ENCODE peak calls at places on chromosomes 11 and 22, in eight cellular contexts. One of them, this sample, is unnamed.

GRCh38 chr11:118841469-118842222 is 42.0 kb upstream of the CXCR5 start:
- DNase-seq in AG08396: no peak
- DNase-seq in stimulated activated naive CD4-positive, alpha-beta T cell: no peak
- DNase-seq in neuronal stem cell: no peak
- DNase-seq in activated B cell treated with CpG ODN at 0.5 μM for 24 hours: peak
- DNase-seq in mesenteric fat pad: peak
- DNase-seq in fibroblast of the conjunctiva: no peak
- DNase-seq in CD8-positive, alpha-beta memory T cell: peak
- DNase-seq in this sample: peak

GRCh38 chr11:2582436-2582931 is 117.3 kb downstream of the KCNQ1OT1 start:
- DNase-seq in mesenteric fat pad: no peak
- DNase-seq in stimulated activated naive CD4-positive, alpha-beta T cell: no peak
- DNase-seq in fibroblast of the conjunctiva: no peak
- DNase-seq in AG08396: no peak
- DNase-seq in neuronal stem cell: no peak
- DNase-seq in activated B cell treated with CpG ODN at 0.5 μM for 24 hours: peak
- DNase-seq in CD8-positive, alpha-beta memory T cell: no peak
- DNase-seq in this sample: no peak

GRCh38 chr11:20097319-20098221 is 62.7 kb downstream of the DBX1 start:
- DNase-seq in mesenteric fat pad: no peak
- DNase-seq in stimulated activated naive CD4-positive, alpha-beta T cell: no peak
- DNase-seq in AG08396: peak
- DNase-seq in fibroblast of the conjunctiva: peak
- DNase-seq in neuronal stem cell: no peak
- DNase-seq in CD8-positive, alpha-beta memory T cell: no peak
- DNase-seq in activated B cell treated with CpG ODN at 0.5 μM for 24 hours: no peak
- DNase-seq in this sample: no peak

GRCh38 chr22:22976033-22976922 is 88.7 kb downstream of the IGLL5 start:
- DNase-seq in CD8-positive, alpha-beta memory T cell: no peak
- DNase-seq in fibroblast of the conjunctiva: no peak
- DNase-seq in mesenteric fat pad: no peak
- DNase-seq in neuronal stem cell: no peak
- DNase-seq in activated B cell treated with CpG ODN at 0.5 μM for 24 hours: no peak
- DNase-seq in AG08396: no peak
- DNase-seq in stimulated activated naive CD4-positive, alpha-beta T cell: no peak
- DNase-seq in this sample: no peak

GRCh38 chr11:12793506-12793905 is 119.3 kb downstream of the TEAD1 start:
- DNase-seq in activated B cell treated with CpG ODN at 0.5 μM for 24 hours: no peak
- DNase-seq in mesenteric fat pad: no peak
- DNase-seq in AG08396: no peak
- DNase-seq in stimulated activated naive CD4-positive, alpha-beta T cell: no peak
- DNase-seq in CD8-positive, alpha-beta memory T cell: no peak
- DNase-seq in fibroblast of the conjunctiva: no peak
- DNase-seq in neuronal stem cell: no peak
- DNase-seq in this sample: no peak

GRCh38 chr22:23385301-23386244 is 194.5 kb downstream of the IGLL1 start:
- DNase-seq in activated B cell treated with CpG ODN at 0.5 μM for 24 hours: peak
- DNase-seq in neuronal stem cell: peak
- DNase-seq in fibroblast of the conjunctiva: peak
- DNase-seq in AG08396: peak
- DNase-seq in mesenteric fat pad: peak
- DNase-seq in CD8-positive, alpha-beta memory T cell: peak
- DNase-seq in stimulated activated naive CD4-positive, alpha-beta T cell: peak
- DNase-seq in this sample: peak

GRCh38 chr11:12813371-12814225 is 139.4 kb downstream of the TEAD1 start:
- DNase-seq in stimulated activated naive CD4-positive, alpha-beta T cell: no peak
- DNase-seq in fibroblast of the conjunctiva: no peak
- DNase-seq in CD8-positive, alpha-beta memory T cell: no peak
- DNase-seq in activated B cell treated with CpG ODN at 0.5 μM for 24 hours: no peak
- DNase-seq in AG08396: peak
- DNase-seq in mesenteric fat pad: no peak
- DNase-seq in neuronal stem cell: no peak
- DNase-seq in this sample: no peak

GRCh38 chr11:64208796-64209562 is 2.5 kb downstream of the FERMT3 start:
- DNase-seq in CD8-positive, alpha-beta memory T cell: no peak
- DNase-seq in neuronal stem cell: no peak
- DNase-seq in mesenteric fat pad: no peak
- DNase-seq in activated B cell treated with CpG ODN at 0.5 μM for 24 hours: no peak
- DNase-seq in stimulated activated naive CD4-positive, alpha-beta T cell: no peak
- DNase-seq in AG08396: no peak
- DNase-seq in fibroblast of the conjunctiva: no peak
- DNase-seq in this sample: no peak

GRCh38 chr22:20002098-20002497 is 14.5 kb downstream of the ARVCF start:
- DNase-seq in activated B cell treated with CpG ODN at 0.5 μM for 24 hours: no peak
- DNase-seq in fibroblast of the conjunctiva: no peak
- DNase-seq in neuronal stem cell: no peak
- DNase-seq in CD8-positive, alpha-beta memory T cell: no peak
- DNase-seq in AG08396: no peak
- DNase-seq in stimulated activated naive CD4-positive, alpha-beta T cell: no peak
- DNase-seq in mesenteric fat pad: no peak
- DNase-seq in this sample: no peak

GRCh38 chr11:119378851-119379465 is 2.5 kb downstream of the USP2 start:
- DNase-seq in activated B cell treated with CpG ODN at 0.5 μM for 24 hours: no peak
- DNase-seq in CD8-positive, alpha-beta memory T cell: no peak
- DNase-seq in fibroblast of the conjunctiva: no peak
- DNase-seq in AG08396: peak
- DNase-seq in mesenteric fat pad: peak
- DNase-seq in neuronal stem cell: no peak
- DNase-seq in stimulated activated naive CD4-positive, alpha-beta T cell: no peak
- DNase-seq in this sample: no peak

GRCh38 chr11:64235427-64236161 is 1.2 kb downstream of the VEGFB start:
- DNase-seq in fibroblast of the conjunctiva: no peak
- DNase-seq in CD8-positive, alpha-beta memory T cell: no peak
- DNase-seq in stimulated activated naive CD4-positive, alpha-beta T cell: no peak
- DNase-seq in AG08396: no peak
- DNase-seq in neuronal stem cell: no peak
- DNase-seq in activated B cell treated with CpG ODN at 0.5 μM for 24 hours: no peak
- DNase-seq in mesenteric fat pad: no peak
- DNase-seq in this sample: no peak

GRCh38 chr22:19325296-19325950 is 33.9 kb upstream of the CLTCL1 start:
- DNase-seq in mesenteric fat pad: no peak
- DNase-seq in activated B cell treated with CpG ODN at 0.5 μM for 24 hours: no peak
- DNase-seq in neuronal stem cell: no peak
- DNase-seq in stimulated activated naive CD4-positive, alpha-beta T cell: no peak
- DNase-seq in CD8-positive, alpha-beta memory T cell: no peak
- DNase-seq in fibroblast of the conjunctiva: peak
- DNase-seq in AG08396: peak
- DNase-seq in this sample: no peak

GRCh38 chr11:104163100-104164027 is 583 bp downstream of the PDGFD start:
- DNase-seq in CD8-positive, alpha-beta memory T cell: no peak
- DNase-seq in neuronal stem cell: peak
- DNase-seq in mesenteric fat pad: no peak
- DNase-seq in fibroblast of the conjunctiva: no peak
- DNase-seq in stimulated activated naive CD4-positive, alpha-beta T cell: no peak
- DNase-seq in AG08396: peak
- DNase-seq in activated B cell treated with CpG ODN at 0.5 μM for 24 hours: no peak
- DNase-seq in this sample: no peak

GRCh38 chr11:134576286-134576685 is 164.2 kb upstream of the B3GAT1 start:
- DNase-seq in neuronal stem cell: no peak
- DNase-seq in activated B cell treated with CpG ODN at 0.5 μM for 24 hours: no peak
- DNase-seq in fibroblast of the conjunctiva: no peak
- DNase-seq in CD8-positive, alpha-beta memory T cell: no peak
- DNase-seq in mesenteric fat pad: peak
- DNase-seq in AG08396: no peak
- DNase-seq in stimulated activated naive CD4-positive, alpha-beta T cell: no peak
- DNase-seq in this sample: no peak

GRCh38 chr11:66800720-66801428 is 42.4 kb upstream of the RCE1 start:
- DNase-seq in fibroblast of the conjunctiva: no peak
- DNase-seq in mesenteric fat pad: no peak
- DNase-seq in stimulated activated naive CD4-positive, alpha-beta T cell: no peak
- DNase-seq in activated B cell treated with CpG ODN at 0.5 μM for 24 hours: no peak
- DNase-seq in CD8-positive, alpha-beta memory T cell: no peak
- DNase-seq in neuronal stem cell: no peak
- DNase-seq in AG08396: no peak
- DNase-seq in this sample: no peak

GRCh38 chr11:116193321-116194114 is 579.3 kb downstream of the BUD13 start:
- DNase-seq in stimulated activated naive CD4-positive, alpha-beta T cell: no peak
- DNase-seq in fibroblast of the conjunctiva: peak
- DNase-seq in activated B cell treated with CpG ODN at 0.5 μM for 24 hours: no peak
- DNase-seq in CD8-positive, alpha-beta memory T cell: no peak
- DNase-seq in AG08396: peak
- DNase-seq in mesenteric fat pad: no peak
- DNase-seq in neuronal stem cell: peak
- DNase-seq in this sample: no peak

GRCh38 chr22:25484498-25484897 is 80.0 kb upstream of the GRK3 start:
- DNase-seq in fibroblast of the conjunctiva: no peak
- DNase-seq in activated B cell treated with CpG ODN at 0.5 μM for 24 hours: no peak
- DNase-seq in neuronal stem cell: no peak
- DNase-seq in CD8-positive, alpha-beta memory T cell: no peak
- DNase-seq in mesenteric fat pad: no peak
- DNase-seq in stimulated activated naive CD4-positive, alpha-beta T cell: no peak
- DNase-seq in AG08396: no peak
- DNase-seq in this sample: no peak

GRCh38 chr11:47886096-47886495 is 37.9 kb upstream of the NUP160 start:
- DNase-seq in CD8-positive, alpha-beta memory T cell: no peak
- DNase-seq in neuronal stem cell: no peak
- DNase-seq in AG08396: peak
- DNase-seq in activated B cell treated with CpG ODN at 0.5 μM for 24 hours: no peak
- DNase-seq in mesenteric fat pad: peak
- DNase-seq in fibroblast of the conjunctiva: peak
- DNase-seq in stimulated activated naive CD4-positive, alpha-beta T cell: no peak
- DNase-seq in this sample: no peak

GRCh38 chr11:62444835-62445234 is 26.0 kb downstream of the SCGB1A1 start:
- DNase-seq in AG08396: no peak
- DNase-seq in mesenteric fat pad: no peak
- DNase-seq in fibroblast of the conjunctiva: no peak
- DNase-seq in activated B cell treated with CpG ODN at 0.5 μM for 24 hours: no peak
- DNase-seq in CD8-positive, alpha-beta memory T cell: no peak
- DNase-seq in neuronal stem cell: no peak
- DNase-seq in stimulated activated naive CD4-positive, alpha-beta T cell: no peak
- DNase-seq in this sample: no peak

GRCh38 chr11:34585870-34586654 is 34.8 kb upstream of the EHF start:
- DNase-seq in activated B cell treated with CpG ODN at 0.5 μM for 24 hours: peak
- DNase-seq in stimulated activated naive CD4-positive, alpha-beta T cell: no peak
- DNase-seq in CD8-positive, alpha-beta memory T cell: peak
- DNase-seq in neuronal stem cell: peak
- DNase-seq in mesenteric fat pad: no peak
- DNase-seq in AG08396: peak
- DNase-seq in fibroblast of the conjunctiva: peak
- DNase-seq in this sample: no peak

GRCh38 chr11:19777342-19778102 is 64.9 kb downstream of the NAV2 start:
- DNase-seq in CD8-positive, alpha-beta memory T cell: no peak
- DNase-seq in AG08396: peak
- DNase-seq in fibroblast of the conjunctiva: peak
- DNase-seq in mesenteric fat pad: no peak
- DNase-seq in neuronal stem cell: no peak
- DNase-seq in stimulated activated naive CD4-positive, alpha-beta T cell: no peak
- DNase-seq in activated B cell treated with CpG ODN at 0.5 μM for 24 hours: peak
- DNase-seq in this sample: no peak

GRCh38 chr11:34963351-34963750 is 46.9 kb downstream of the PDHX start:
- DNase-seq in stimulated activated naive CD4-positive, alpha-beta T cell: no peak
- DNase-seq in AG08396: no peak
- DNase-seq in neuronal stem cell: no peak
- DNase-seq in mesenteric fat pad: no peak
- DNase-seq in activated B cell treated with CpG ODN at 0.5 μM for 24 hours: no peak
- DNase-seq in CD8-positive, alpha-beta memory T cell: no peak
- DNase-seq in fibroblast of the conjunctiva: no peak
- DNase-seq in this sample: no peak

GRCh38 chr11:118886681-118887111 is 3.0 kb downstream of the CXCR5 start:
- DNase-seq in stimulated activated naive CD4-positive, alpha-beta T cell: no peak
- DNase-seq in mesenteric fat pad: no peak
- DNase-seq in fibroblast of the conjunctiva: no peak
- DNase-seq in AG08396: no peak
- DNase-seq in CD8-positive, alpha-beta memory T cell: no peak
- DNase-seq in activated B cell treated with CpG ODN at 0.5 μM for 24 hours: peak
- DNase-seq in neuronal stem cell: no peak
- DNase-seq in this sample: no peak

GRCh38 chr11:44886765-44887164 is 63.9 kb downstream of the TP53I11 start:
- DNase-seq in CD8-positive, alpha-beta memory T cell: no peak
- DNase-seq in fibroblast of the conjunctiva: peak
- DNase-seq in stimulated activated naive CD4-positive, alpha-beta T cell: no peak
- DNase-seq in activated B cell treated with CpG ODN at 0.5 μM for 24 hours: no peak
- DNase-seq in neuronal stem cell: no peak
- DNase-seq in mesenteric fat pad: no peak
- DNase-seq in AG08396: peak
- DNase-seq in this sample: no peak

GRCh38 chr11:22130462-22131053 is 62.3 kb upstream of the ANO5 start:
- DNase-seq in mesenteric fat pad: no peak
- DNase-seq in neuronal stem cell: peak
- DNase-seq in fibroblast of the conjunctiva: no peak
- DNase-seq in CD8-positive, alpha-beta memory T cell: no peak
- DNase-seq in activated B cell treated with CpG ODN at 0.5 μM for 24 hours: no peak
- DNase-seq in AG08396: no peak
- DNase-seq in stimulated activated naive CD4-positive, alpha-beta T cell: no peak
- DNase-seq in this sample: no peak

GRCh38 chr22:17172172-17172833 is 13.2 kb upstream of the HDHD5 start:
- DNase-seq in activated B cell treated with CpG ODN at 0.5 μM for 24 hours: no peak
- DNase-seq in AG08396: no peak
- DNase-seq in stimulated activated naive CD4-positive, alpha-beta T cell: no peak
- DNase-seq in neuronal stem cell: no peak
- DNase-seq in fibroblast of the conjunctiva: no peak
- DNase-seq in mesenteric fat pad: no peak
- DNase-seq in CD8-positive, alpha-beta memory T cell: no peak
- DNase-seq in this sample: no peak

GRCh38 chr11:24082241-24082640 is 414.6 kb upstream of the LUZP2 start:
- DNase-seq in stimulated activated naive CD4-positive, alpha-beta T cell: no peak
- DNase-seq in fibroblast of the conjunctiva: no peak
- DNase-seq in activated B cell treated with CpG ODN at 0.5 μM for 24 hours: no peak
- DNase-seq in neuronal stem cell: no peak
- DNase-seq in mesenteric fat pad: no peak
- DNase-seq in AG08396: no peak
- DNase-seq in CD8-positive, alpha-beta memory T cell: no peak
- DNase-seq in this sample: no peak

GRCh38 chr11:35275808-35276170 is 136.8 kb downstream of the CD44 start:
- DNase-seq in activated B cell treated with CpG ODN at 0.5 μM for 24 hours: no peak
- DNase-seq in AG08396: peak
- DNase-seq in CD8-positive, alpha-beta memory T cell: no peak
- DNase-seq in mesenteric fat pad: no peak
- DNase-seq in neuronal stem cell: no peak
- DNase-seq in fibroblast of the conjunctiva: no peak
- DNase-seq in stimulated activated naive CD4-positive, alpha-beta T cell: no peak
- DNase-seq in this sample: no peak

This sample was measured in effector memory CD8-positive, alpha-beta T cell.